ENCODE peak calls at places on chromosome 1, in six cellular contexts. One of them, this sample, is unnamed.

GRCh38 chr1:26287033-26287711 is 7.3 kb downstream of the SH3BGRL3 start:
- DNase-seq in Daoy: no peak
- DNase-seq in ELR: peak
- DNase-seq in stimulated activated naive CD8-positive, alpha-beta T cell treated with anti-CD3 and anti-CD28 coated beads, Interleukin-15, amount 100 ng/mL, for 72 hours: peak
- DNase-seq in hippocampal formation: no peak
- DNase-seq in NCI-H1417: no peak
- DNase-seq in this sample: peak

GRCh38 chr1:223503348-223503747 is 110.1 kb downstream of the CCDC185 start:
- DNase-seq in NCI-H1417: no peak
- DNase-seq in hippocampal formation: no peak
- DNase-seq in stimulated activated naive CD8-positive, alpha-beta T cell treated with anti-CD3 and anti-CD28 coated beads, Interleukin-15, amount 100 ng/mL, for 72 hours: no peak
- DNase-seq in ELR: no peak
- DNase-seq in Daoy: no peak
- DNase-seq in this sample: no peak

GRCh38 chr1:98049370-98050115 is 128.7 kb upstream of the DPYD start:
- DNase-seq in hippocampal formation: no peak
- DNase-seq in Daoy: no peak
- DNase-seq in ELR: peak
- DNase-seq in stimulated activated naive CD8-positive, alpha-beta T cell treated with anti-CD3 and anti-CD28 coated beads, Interleukin-15, amount 100 ng/mL, for 72 hours: peak
- DNase-seq in NCI-H1417: peak
- DNase-seq in this sample: no peak

GRCh38 chr1:25871086-25871703 is 4.3 kb downstream of the PAQR7 start:
- DNase-seq in NCI-H1417: no peak
- DNase-seq in Daoy: no peak
- DNase-seq in hippocampal formation: no peak
- DNase-seq in ELR: no peak
- DNase-seq in stimulated activated naive CD8-positive, alpha-beta T cell treated with anti-CD3 and anti-CD28 coated beads, Interleukin-15, amount 100 ng/mL, for 72 hours: no peak
- DNase-seq in this sample: no peak

GRCh38 chr1:188070848-188071247 is 1242.1 kb downstream of the PLA2G4A start:
- DNase-seq in hippocampal formation: no peak
- DNase-seq in Daoy: no peak
- DNase-seq in NCI-H1417: no peak
- DNase-seq in stimulated activated naive CD8-positive, alpha-beta T cell treated with anti-CD3 and anti-CD28 coated beads, Interleukin-15, amount 100 ng/mL, for 72 hours: no peak
- DNase-seq in ELR: no peak
- DNase-seq in this sample: no peak

GRCh38 chr1:21514245-21514644 is 5.0 kb downstream of the ALPL start:
- DNase-seq in stimulated activated naive CD8-positive, alpha-beta T cell treated with anti-CD3 and anti-CD28 coated beads, Interleukin-15, amount 100 ng/mL, for 72 hours: no peak
- DNase-seq in ELR: no peak
- DNase-seq in hippocampal formation: no peak
- DNase-seq in Daoy: no peak
- DNase-seq in NCI-H1417: no peak
- DNase-seq in this sample: no peak

GRCh38 chr1:194117582-194117981 is 931.2 kb upstream of the B3GALT2 start:
- DNase-seq in stimulated activated naive CD8-positive, alpha-beta T cell treated with anti-CD3 and anti-CD28 coated beads, Interleukin-15, amount 100 ng/mL, for 72 hours: no peak
- DNase-seq in ELR: no peak
- DNase-seq in hippocampal formation: no peak
- DNase-seq in NCI-H1417: no peak
- DNase-seq in Daoy: peak
- DNase-seq in this sample: no peak

GRCh38 chr1:32362474-32363313 is at the start of the genes FAM229A and TSSK3:
- DNase-seq in NCI-H1417: no peak
- DNase-seq in hippocampal formation: no peak
- DNase-seq in ELR: no peak
- DNase-seq in stimulated activated naive CD8-positive, alpha-beta T cell treated with anti-CD3 and anti-CD28 coated beads, Interleukin-15, amount 100 ng/mL, for 72 hours: no peak
- DNase-seq in Daoy: no peak
- DNase-seq in this sample: no peak

GRCh38 chr1:16718908-16719533 is 21.3 kb upstream of the RNU1-4 start:
- DNase-seq in NCI-H1417: no peak
- DNase-seq in stimulated activated naive CD8-positive, alpha-beta T cell treated with anti-CD3 and anti-CD28 coated beads, Interleukin-15, amount 100 ng/mL, for 72 hours: no peak
- DNase-seq in ELR: no peak
- DNase-seq in hippocampal formation: no peak
- DNase-seq in Daoy: peak
- DNase-seq in this sample: peak

GRCh38 chr1:77134359-77134758 is 84.9 kb downstream of the PIGK start:
- DNase-seq in ELR: no peak
- DNase-seq in NCI-H1417: no peak
- DNase-seq in hippocampal formation: no peak
- DNase-seq in Daoy: no peak
- DNase-seq in stimulated activated naive CD8-positive, alpha-beta T cell treated with anti-CD3 and anti-CD28 coated beads, Interleukin-15, amount 100 ng/mL, for 72 hours: no peak
- DNase-seq in this sample: no peak

GRCh38 chr1:86466986-86467385 is 1.7 kb upstream of the CLCA1 start:
- DNase-seq in ELR: peak
- DNase-seq in Daoy: peak
- DNase-seq in hippocampal formation: no peak
- DNase-seq in NCI-H1417: no peak
- DNase-seq in stimulated activated naive CD8-positive, alpha-beta T cell treated with anti-CD3 and anti-CD28 coated beads, Interleukin-15, amount 100 ng/mL, for 72 hours: no peak
- DNase-seq in this sample: peak

GRCh38 chr1:154371436-154371835 is 33.7 kb upstream of the IL6R start:
- DNase-seq in NCI-H1417: no peak
- DNase-seq in ELR: no peak
- DNase-seq in Daoy: no peak
- DNase-seq in stimulated activated naive CD8-positive, alpha-beta T cell treated with anti-CD3 and anti-CD28 coated beads, Interleukin-15, amount 100 ng/mL, for 72 hours: no peak
- DNase-seq in hippocampal formation: no peak
- DNase-seq in this sample: no peak

GRCh38 chr1:149849947-149850360 is 49.4 kb upstream of the BOLA1 start:
- DNase-seq in hippocampal formation: no peak
- DNase-seq in stimulated activated naive CD8-positive, alpha-beta T cell treated with anti-CD3 and anti-CD28 coated beads, Interleukin-15, amount 100 ng/mL, for 72 hours: no peak
- DNase-seq in Daoy: no peak
- DNase-seq in ELR: peak
- DNase-seq in NCI-H1417: peak
- DNase-seq in this sample: no peak

GRCh38 chr1:182601416-182601786 is 2.8 kb downstream of the RGS16 start:
- DNase-seq in Daoy: peak
- DNase-seq in NCI-H1417: peak
- DNase-seq in stimulated activated naive CD8-positive, alpha-beta T cell treated with anti-CD3 and anti-CD28 coated beads, Interleukin-15, amount 100 ng/mL, for 72 hours: peak
- DNase-seq in hippocampal formation: peak
- DNase-seq in ELR: peak
- DNase-seq in this sample: peak

GRCh38 chr1:119687391-119688079 is 24.2 kb upstream of the PHGDH start:
- DNase-seq in ELR: peak
- DNase-seq in hippocampal formation: no peak
- DNase-seq in NCI-H1417: peak
- DNase-seq in stimulated activated naive CD8-positive, alpha-beta T cell treated with anti-CD3 and anti-CD28 coated beads, Interleukin-15, amount 100 ng/mL, for 72 hours: no peak
- DNase-seq in Daoy: no peak
- DNase-seq in this sample: peak